ENCODE peak calls at places on chromosomes 12 and 14, in seven cellular contexts. Y is hepatocyte; H is psoas muscle; X is left ventricle myocardium inferior; N is vagina; R is testis; O is CD8-positive, alpha-beta T cell. Q is an unnamed sample.

GRCh38 chr14:102590667-102591099 is 1.8 kb upstream of the RCOR1 start:
- DNase-seq in Y (peak; percentile 67), H (peak; percentile 68), X (no peak), N (no peak), R (peak; percentile 71), O (no peak), Q (peak; percentile 67)

GRCh38 chr14:102264775-102265174 is 40.2 kb downstream of the MOK start:
- DNase-seq in Y (no peak), H (no peak), X (peak; percentile 52), N (no peak), R (peak; percentile 76), O (no peak), Q (peak; percentile 61)

GRCh38 chr12:122471324-122472226 is 29.2 kb downstream of the ZCCHC8 start:
- DNase-seq in Y (peak; percentile 69), H (no peak), X (no peak), N (no peak), R (no peak), O (no peak), Q (peak; percentile 63)

GRCh38 chr12:100229036-100229635 is 28.5 kb downstream of the ACTR6 start:
- DNase-seq in Y (peak; percentile 38), H (no peak), X (no peak), N (no peak), R (no peak), O (no peak), Q (peak; percentile 25)

GRCh38 chr12:50786498-50787231 is 22.8 kb downstream of the ATF1 start:
- DNase-seq in Y (peak; percentile 67), H (no peak), X (no peak), N (no peak), R (no peak), O (no peak), Q (no peak)

GRCh38 chr14:105201928-105202513 is 20.9 kb upstream of the NUDT14 start:
- DNase-seq in Y (no peak), H (no peak), X (no peak), N (no peak), R (no peak), O (no peak), Q (no peak)

GRCh38 chr14:91108941-91109611 is 4.8 kb upstream of the DGLUCY start:
- DNase-seq in Y (no peak), H (peak; percentile 67), X (no peak), N (no peak), R (no peak), O (no peak), Q (no peak)

GRCh38 chr14:96255501-96256366 is at the start of gene BDKRB1:
- DNase-seq in Y (no peak), H (no peak), X (no peak), N (no peak), R (no peak), O (no peak), Q (no peak)

GRCh38 chr12:1882850-1883470 is 35.5 kb downstream of the CACNA2D4 start:
- DNase-seq in Y (no peak), H (no peak), X (no peak), N (peak; percentile 93), R (no peak), O (no peak), Q (no peak)

GRCh38 chr12:120760349-120761245 is 35.0 kb downstream of the ACADS start:
- DNase-seq in Y (no peak), H (no peak), X (no peak), N (peak; percentile 77), R (no peak), O (no peak), Q (no peak)

GRCh38 chr12:6463211-6463610 is 7.3 kb downstream of the VAMP1 start:
- DNase-seq in Y (no peak), H (no peak), X (no peak), N (no peak), R (no peak), O (no peak), Q (no peak)

GRCh38 chr14:76314521-76314951 is 61.4 kb upstream of the ESRRB start:
- DNase-seq in Y (no peak), H (no peak), X (no peak), N (no peak), R (no peak), O (no peak), Q (peak; percentile 11)

GRCh38 chr12:67077617-67078016 is 191.5 kb upstream of the CAND1 start:
- DNase-seq in Y (no peak), H (no peak), X (no peak), N (no peak), R (no peak), O (no peak), Q (no peak)

GRCh38 chr14:65486856-65487255 is 74.3 kb downstream of the FUT8 start:
- DNase-seq in Y (no peak), H (no peak), X (no peak), N (no peak), R (no peak), O (no peak), Q (no peak)

GRCh38 chr12:130787445-130788410 is 51.3 kb downstream of the STX2 start:
- DNase-seq in Y (no peak), H (no peak), X (no peak), N (no peak), R (no peak), O (no peak), Q (peak; percentile 1)

GRCh38 chr14:36068777-36069534 is 107.6 kb downstream of the PTCSC3 start:
- DNase-seq in Y (no peak), H (no peak), X (no peak), N (no peak), R (no peak), O (no peak), Q (no peak)

GRCh38 chr14:69771136-69771535 is 4.2 kb downstream of the SRSF5 start:
- DNase-seq in Y (no peak), H (no peak), X (no peak), N (no peak), R (no peak), O (no peak), Q (no peak)

GRCh38 chr12:100986595-100987547 is 192.3 kb downstream of the ANO4 start:
- DNase-seq in Y (no peak), H (no peak), X (no peak), N (no peak), R (no peak), O (no peak), Q (no peak)

GRCh38 chr12:4273651-4274395 is at the start of gene CCND2:
- DNase-seq in Y (peak; percentile 95), H (peak; percentile 87), X (peak; percentile 90), N (no peak), R (peak; percentile 88), O (peak; percentile 62), Q (peak; percentile 91)
- H3K4me1 ChIP-seq in Y (peaks cover 42% of the 10 kb centered on the region), H (peaks cover 55% of the 10 kb centered on the region), X (peaks cover 90% of the 10 kb centered on the region), N (peaks cover 68% of the 10 kb centered on the region), R (peaks cover 26% of the 10 kb centered on the region), O (peaks cover 46% of the 10 kb centered on the region), Q (peaks cover 30% of the 10 kb centered on the region)

DNA sequence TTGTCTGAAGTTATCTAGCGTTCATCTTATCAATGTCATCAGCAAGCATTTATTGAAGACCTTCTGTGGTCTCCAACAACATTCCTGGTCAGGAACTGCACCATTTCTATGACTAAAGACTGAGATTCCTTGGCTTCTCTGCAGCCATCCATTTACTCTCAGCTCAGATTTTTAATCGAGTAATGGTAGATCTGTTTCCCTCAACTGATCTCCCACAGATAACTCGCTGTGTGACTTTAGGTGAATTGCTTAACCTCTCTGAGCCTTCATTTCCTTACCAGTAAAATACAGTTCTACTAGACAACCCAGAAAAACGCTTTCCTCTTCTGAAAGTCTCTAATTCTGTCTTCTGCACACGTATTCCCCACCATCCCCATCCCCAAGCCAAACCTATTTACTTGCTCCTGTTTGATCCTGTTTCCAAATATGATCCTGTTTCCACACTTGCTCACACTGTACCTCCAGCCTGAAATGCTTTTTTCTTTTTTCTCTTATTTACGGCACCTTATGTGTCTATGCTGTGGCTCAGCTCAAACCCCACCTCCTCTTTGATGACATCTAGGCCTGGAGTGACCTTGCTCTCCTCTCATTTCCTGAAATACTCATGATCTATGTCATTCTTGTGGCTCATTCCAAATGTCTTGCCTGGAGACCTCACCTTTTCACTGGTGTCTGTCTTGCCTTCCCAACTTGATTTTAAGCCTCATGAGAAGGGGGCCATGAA is 21.8 kb downstream of the PLXNC1 start:
- DNase-seq in Y (no peak), H (no peak), X (no peak), N (no peak), R (no peak), O (no peak), Q (no peak)
- H3K27me3 ChIP-seq in Y (peaks cover 4% of the 10 kb centered on the region), H (no peaks in the 10 kb centered on the region), X (no peaks in the 10 kb centered on the region), N (no peaks in the 10 kb centered on the region), R (no peaks in the 10 kb centered on the region), O (no peaks in the 10 kb centered on the region), Q (peaks cover 6% of the 10 kb centered on the region)

GRCh38 chr14:31127690-31128089 is 79.9 kb downstream of the HECTD1 start:
- DNase-seq in Y (peak; percentile 32), H (no peak), X (no peak), N (no peak), R (no peak), O (no peak), Q (no peak)
- H3K27ac ChIP-seq in Y (peak overlapping the region; percentile 55), H (no peak overlapping the region), X (no peak overlapping the region), N (no peak overlapping the region), R (no peak overlapping the region), O (no peak overlapping the region), Q (no peak overlapping the region)

GRCh38 chr14:21261824-21262223 is 7.4 kb downstream of the HNRNPC start:
- DNase-seq in Y (no peak), H (no peak), X (no peak), N (no peak), R (no peak), O (no peak), Q (no peak)

GRCh38 chr14:21267431-21267845 is 1.8 kb downstream of the HNRNPC start:
- DNase-seq in Y (no peak), H (no peak), X (no peak), N (no peak), R (no peak), O (no peak), Q (peak; percentile 30)

GRCh38 chr14:21262410-21262809 is 6.8 kb downstream of the HNRNPC start:
- DNase-seq in Y (no peak), H (no peak), X (no peak), N (no peak), R (no peak), O (no peak), Q (no peak)

GRCh38 chr14:21264025-21264801 is 5.0 kb downstream of the HNRNPC start:
- DNase-seq in Y (no peak), H (no peak), X (no peak), N (no peak), R (no peak), O (no peak), Q (peak; percentile 54)

GRCh38 chr14:21263284-21264024 is 5.8 kb downstream of the HNRNPC start:
- DNase-seq in Y (no peak), H (no peak), X (no peak), N (no peak), R (no peak), O (no peak), Q (no peak)
- H3K4me1 ChIP-seq in Y (peaks cover 44% of the 10 kb centered on the region), H (peaks cover 84% of the 10 kb centered on the region), X (peaks cover 98% of the 10 kb centered on the region), N (peaks cover 87% of the 10 kb centered on the region), R (peaks cover 31% of the 10 kb centered on the region), O (peaks cover 65% of the 10 kb centered on the region), Q (peaks cover 45% of the 10 kb centered on the region)

DNA sequence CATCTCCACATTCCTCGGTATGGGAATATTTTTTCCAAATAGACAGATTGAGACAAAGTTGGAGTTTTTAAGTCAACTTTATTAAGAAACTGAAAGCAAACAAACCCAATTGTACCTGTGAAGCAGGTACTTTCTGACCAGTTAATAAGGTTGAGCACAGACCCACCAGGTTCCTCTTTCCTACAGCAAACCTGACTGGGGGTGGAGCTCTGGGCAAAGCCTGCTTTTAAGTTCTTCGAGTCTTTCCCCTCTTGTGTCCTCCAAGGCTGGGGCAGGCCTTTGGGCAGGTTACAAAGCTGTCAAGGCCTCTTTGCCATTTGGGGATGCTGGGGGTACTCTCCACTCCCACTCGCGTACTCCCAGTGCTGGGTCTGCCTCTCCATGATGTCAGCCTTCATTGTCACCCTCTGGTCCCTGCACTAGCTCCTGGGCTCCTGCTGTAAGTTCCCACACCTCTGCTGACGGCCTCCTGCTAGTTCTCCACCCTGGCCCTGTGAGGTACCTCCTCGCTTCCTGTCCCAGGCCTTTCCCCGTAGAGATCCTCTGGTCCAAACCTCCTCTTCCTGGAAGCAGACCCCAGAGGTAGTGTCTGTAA is 3.2 kb downstream of the KCNH3 start:
- DNase-seq in Y (no peak), H (no peak), X (no peak), N (no peak), R (no peak), O (no peak), Q (no peak)
- H3K27me3 ChIP-seq in Y (peaks cover 74% of the 10 kb centered on the region), H (no peaks in the 10 kb centered on the region), X (peaks cover 72% of the 10 kb centered on the region), N (peaks cover 4% of the 10 kb centered on the region), R (no peaks in the 10 kb centered on the region), O (no peaks in the 10 kb centered on the region), Q (peaks cover 99% of the 10 kb centered on the region)